ENCODE peak calls at places on chromosomes 1 and 21, in seven cellular contexts. A, N, T, Z, H, D and Y are unnamed samples.
A peak's percentile ranks its signal among the peaks of the same experiment; 100 is the strongest.

GRCh38 chr1:42680921-42681683 is 1.1 kb upstream of the YBX1 start:
- DNase-seq in A (peak; percentile 12), N (peak; percentile 16), T (peak; percentile 62), Z (no peak), H (no peak), D (no peak), Y (no peak)

GRCh38 chr1:155043793-155044192 is 7.3 kb upstream of the ADAM15 start:
- DNase-seq in A (no peak), N (no peak), T (no peak), Z (no peak), H (no peak), D (no peak), Y (no peak)

GRCh38 chr1:41558761-41559171 is 74.3 kb upstream of the EDN2 start:
- DNase-seq in A (no peak), N (no peak), T (no peak), Z (peak; percentile 79), H (no peak), D (no peak), Y (no peak)

GRCh38 chr21:25459365-25459764 is 147.9 kb downstream of the MRPL39 start:
- DNase-seq in A (no peak), N (no peak), T (no peak), Z (no peak), H (no peak), D (no peak), Y (no peak)

GRCh38 chr1:183032122-183032921 is 9.1 kb downstream of the LAMC1 start:
- DNase-seq in A (no peak), N (no peak), T (no peak), Z (no peak), H (no peak), D (no peak), Y (no peak)

GRCh38 chr1:79304131-79304530 is 297.6 kb upstream of the ADGRL4 start:
- DNase-seq in A (no peak), N (no peak), T (no peak), Z (no peak), H (no peak), D (no peak), Y (no peak)

GRCh38 chr21:44701541-44701940 is 4.6 kb downstream of the KRTAP10-12 start:
- DNase-seq in A (no peak), N (no peak), T (peak; percentile 90), Z (no peak), H (no peak), D (no peak), Y (no peak)

GRCh38 chr1:2228157-2228594 is at the start of gene SKI:
- DNase-seq in A (no peak), N (no peak), T (no peak), Z (no peak), H (no peak), D (no peak), Y (no peak)

GRCh38 chr1:173057984-173058383 is 7.2 kb upstream of the TNFSF18 start:
- DNase-seq in A (no peak), N (no peak), T (no peak), Z (no peak), H (no peak), D (no peak), Y (no peak)

GRCh38 chr1:4681026-4681425 is 26.6 kb downstream of the AJAP1 start:
- DNase-seq in A (no peak), N (no peak), T (no peak), Z (no peak), H (no peak), D (no peak), Y (no peak)

GRCh38 chr1:66671472-66671871 is 80.8 kb upstream of the DYNLT5 start:
- DNase-seq in A (no peak), N (no peak), T (no peak), Z (no peak), H (no peak), D (no peak), Y (no peak)

GRCh38 chr1:6805004-6805416 is 19.8 kb downstream of the CAMTA1 start:
- DNase-seq in A (no peak), N (no peak), T (peak; percentile 14), Z (no peak), H (no peak), D (no peak), Y (no peak)

GRCh38 chr1:172637522-172637921 is 21.4 kb upstream of the FASLG start:
- DNase-seq in A (peak; percentile 58), N (no peak), T (no peak), Z (no peak), H (no peak), D (no peak), Y (no peak)

GRCh38 chr1:167165948-167166702 is 54.6 kb upstream of the POU2F1 start:
- DNase-seq in A (no peak), N (peak; percentile 68), T (peak; percentile 57), Z (no peak), H (no peak), D (peak; percentile 67), Y (no peak)